ENCODE peak calls at places on chromosomes 2 and 18, in six cellular contexts. C, U, K, N, J and V are unnamed samples.
A peak's percentile ranks its signal among the peaks of the same experiment; 100 is the strongest.

GRCh38 chr2:33014268-33014667 is 67.5 kb downstream of the LTBP1 start:
- DNase-seq in K (no peak), J (no peak), N (no peak), C (no peak), U (no peak), V (peak; percentile 31)

GRCh38 chr2:19702267-19702666 is 199.5 kb downstream of the TTC32 start:
- DNase-seq in C (no peak), U (no peak), K (no peak), N (no peak), J (no peak), V (no peak)

GRCh38 chr18:32906506-32907214 is 133.8 kb upstream of the KLHL14 start:
- DNase-seq in U (no peak), C (no peak), K (no peak), J (no peak), N (no peak), V (no peak)

GRCh38 chr2:19545507-19545906 is 187.1 kb upstream of the OSR1 start:
- DNase-seq in K (no peak), N (no peak), U (no peak), C (no peak), J (no peak), V (no peak)

GRCh38 chr18:32802606-32803451 is 30.0 kb upstream of the KLHL14 start:
- DNase-seq in U (no peak), J (no peak), C (no peak), N (no peak), K (no peak), V (no peak)

GRCh38 chr2:240355001-240355891 is 80.2 kb upstream of the GPC1 start:
- DNase-seq in C (no peak), K (no peak), N (no peak), J (no peak), U (no peak), V (no peak)

GRCh38 chr2:11356760-11357159 is 12.3 kb upstream of the ROCK2 start:
- DNase-seq in J (no peak), K (no peak), U (no peak), C (no peak), N (peak; percentile 24), V (no peak)

GRCh38 chr2:177692828-177693269 is 300.3 kb downstream of the AGPS start:
- DNase-seq in U (no peak), C (peak; percentile 46), K (no peak), N (no peak), J (peak; percentile 32), V (no peak)

GRCh38 chr2:146374505-146374904 is 1470.3 kb upstream of the ACVR2A start:
- DNase-seq in C (no peak), J (no peak), U (no peak), K (no peak), N (no peak), V (no peak)

GRCh38 chr2:10493636-10494281 is 45.6 kb upstream of the ODC1 start:
- DNase-seq in K (peak; percentile 39), C (peak; percentile 93), J (no peak), U (peak; percentile 79), N (no peak), V (no peak)

GRCh38 chr2:207681431-207681830 is 30.0 kb upstream of the CCNYL1 start:
- DNase-seq in K (no peak), J (no peak), N (no peak), C (no peak), U (no peak), V (peak; percentile 17)

GRCh38 chr18:51135795-51136194 is 61.7 kb downstream of the MEX3C start:
- DNase-seq in J (no peak), U (no peak), K (no peak), C (no peak), N (no peak), V (peak; percentile 15)

GRCh38 chr2:202109737-202110184 is 36.7 kb downstream of the KIAA2012 start:
- DNase-seq in U (no peak), J (peak; percentile 56), N (no peak), C (no peak), K (peak; percentile 64), V (no peak)

GRCh38 chr2:119112770-119113488 is 45.6 kb downstream of the C1QL2 start:
- DNase-seq in C (no peak), K (no peak), N (no peak), U (no peak), J (no peak), V (no peak)

GRCh38 chr2:102062802-102063201 is 71.0 kb downstream of the IL1R2 start:
- DNase-seq in K (peak; percentile 57), J (no peak), U (no peak), N (no peak), C (no peak), V (peak; percentile 32)

GRCh38 chr2:144475596-144475995 is 44.3 kb downstream of the ZEB2 start:
- DNase-seq in C (no peak), K (no peak), J (no peak), N (no peak), U (no peak), V (peak; percentile 67)
- TF ChIP-seq POLR2A in C (no peak), K (no peak), J (no peak), N (no peak), U (no peak), V (no peak)

DNA sequence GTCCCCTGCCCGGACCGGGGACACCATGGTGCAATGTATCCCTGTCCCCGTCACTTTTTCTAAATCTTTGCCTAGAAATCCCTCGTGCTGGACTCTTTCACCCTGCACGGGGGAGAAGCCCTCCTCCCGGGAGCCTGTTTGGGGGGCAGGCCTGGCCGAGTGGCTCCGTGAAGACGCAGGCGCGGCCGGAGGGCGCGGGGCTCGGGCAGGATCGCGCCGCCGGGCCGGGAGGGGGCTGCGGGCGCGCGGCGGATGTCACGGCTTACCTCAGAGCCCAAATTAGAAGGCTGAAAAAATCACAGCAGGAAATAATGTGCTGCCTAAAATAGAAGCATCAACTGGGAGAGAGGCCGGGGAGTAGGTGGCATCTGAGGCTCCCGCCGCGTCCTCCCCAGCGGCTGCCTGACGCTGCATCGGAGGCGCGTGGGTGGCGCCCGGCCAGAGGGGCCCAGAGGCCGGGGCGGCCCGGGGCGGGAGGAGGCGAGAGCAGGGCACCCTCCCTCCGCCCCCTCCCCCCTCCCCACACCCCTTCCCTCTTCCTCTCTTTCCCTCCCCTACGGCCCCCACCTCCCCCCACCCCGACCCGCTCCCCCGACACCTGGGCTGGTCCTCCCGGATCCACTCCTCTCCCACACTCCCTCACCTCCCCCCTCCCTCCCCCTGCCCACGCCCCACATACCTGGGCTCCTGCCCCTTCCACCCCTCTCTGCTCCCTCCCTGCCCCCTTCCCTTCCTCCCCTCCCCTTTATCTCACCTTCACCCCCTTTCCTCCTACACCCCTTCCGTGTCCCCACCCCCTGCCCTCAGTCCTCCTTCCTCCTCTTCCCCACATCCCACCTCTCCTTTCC is 51.9 kb downstream of the SLC4A1AP start:
- DNase-seq in U (no peak), K (peak; percentile 74), C (no peak), N (no peak), J (peak; percentile 63), V (no peak)
- TF ChIP-seq POLR2A in U (no peak), K (no peak), C (peak; percentile 4), N (no peak), J (peak; percentile 62), V (no peak)

DNA sequence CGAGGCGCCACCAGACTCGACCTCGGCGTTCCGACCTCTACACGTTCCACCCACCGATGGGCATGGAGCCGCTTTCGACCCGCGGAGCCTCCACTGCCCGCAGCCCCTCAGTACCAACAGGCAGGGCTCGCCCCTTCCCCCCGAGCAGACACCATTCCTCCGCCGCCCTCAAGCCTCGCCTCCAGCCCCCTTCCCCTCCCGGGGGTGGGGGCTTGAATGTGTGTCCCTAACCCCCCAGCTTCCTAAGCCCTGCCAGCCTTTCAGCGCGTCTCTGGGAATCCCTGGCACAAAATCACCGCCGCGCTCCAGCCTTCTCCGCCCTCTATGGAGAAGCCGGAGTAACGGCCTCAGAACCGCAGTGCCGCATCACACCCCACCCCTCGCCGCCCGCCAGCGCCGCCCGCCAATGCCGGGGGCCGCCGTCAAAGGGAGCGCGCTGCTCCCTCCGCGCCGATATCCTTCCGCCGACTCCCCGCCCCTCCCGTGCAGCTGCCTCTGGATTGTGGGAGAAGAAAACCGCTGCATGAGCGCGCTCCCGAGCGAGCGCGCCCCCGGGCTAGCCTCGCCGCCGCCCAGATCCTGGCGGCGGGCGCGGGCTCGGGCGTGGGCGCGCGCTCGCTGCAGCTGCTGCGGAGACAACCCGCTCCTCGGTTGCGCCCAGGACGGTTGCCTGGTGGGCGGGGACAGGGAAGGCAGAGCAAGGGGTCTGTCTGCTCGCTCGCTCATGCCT is at the start of gene CCDC88A:
- DNase-seq in K (peak; percentile 98), C (peak; percentile 85), U (peak; percentile 93), N (peak; percentile 97), J (peak; percentile 97), V (peak; percentile 99)
- TF ChIP-seq POLR2A in K (peak; percentile 96), C (peak; percentile 94), U (peak; percentile 77), N (peak; percentile 94), J (peak; percentile 79), V (peak; percentile 75)

DNA sequence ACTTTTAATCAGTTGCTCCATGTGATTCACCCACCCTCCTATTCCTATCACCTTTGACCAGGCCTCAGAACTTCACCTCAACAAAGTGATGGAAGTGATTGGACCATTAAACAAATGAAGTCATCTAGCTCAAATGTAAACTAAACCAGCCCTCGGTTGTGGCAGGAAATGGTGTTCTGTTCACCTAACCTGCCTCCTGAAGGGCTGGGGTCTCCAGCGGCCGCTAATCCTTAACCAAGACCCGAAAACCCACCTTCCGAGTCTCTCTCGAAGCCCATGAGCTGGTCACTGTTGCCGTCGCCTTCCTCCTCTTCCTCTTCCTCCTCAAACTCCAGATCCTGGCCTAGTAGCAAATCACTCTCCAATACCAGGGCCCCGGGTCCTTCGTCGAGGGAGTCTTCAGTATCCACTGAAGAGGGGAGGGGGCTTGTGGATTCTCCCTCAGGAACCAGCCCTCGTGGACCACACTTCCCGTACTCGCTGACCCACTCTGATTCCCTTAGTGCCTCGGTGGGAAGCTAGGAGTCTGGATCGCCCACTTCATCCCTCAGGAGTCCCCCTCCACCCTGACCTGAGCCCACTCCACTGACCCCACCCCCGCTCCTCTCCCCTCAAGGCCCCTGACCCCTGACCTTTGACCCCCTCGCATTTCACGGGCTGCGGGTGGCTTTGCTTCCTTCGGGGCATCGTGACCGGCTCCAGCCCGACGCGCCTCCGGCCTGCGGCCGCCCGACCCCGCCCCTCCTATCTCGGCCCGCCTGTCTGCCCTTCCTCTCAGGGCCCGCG is 501 bp downstream of the ZNF513 start:
- DNase-seq in C (no peak), J (peak; percentile 75), N (peak; percentile 58), K (peak; percentile 85), U (peak; percentile 73), V (peak; percentile 59)
- TF ChIP-seq POLR2A in C (no peak), J (no peak), N (peak; percentile 80), K (peak; percentile 17), U (peak; percentile 73), V (no peak)

DNA sequence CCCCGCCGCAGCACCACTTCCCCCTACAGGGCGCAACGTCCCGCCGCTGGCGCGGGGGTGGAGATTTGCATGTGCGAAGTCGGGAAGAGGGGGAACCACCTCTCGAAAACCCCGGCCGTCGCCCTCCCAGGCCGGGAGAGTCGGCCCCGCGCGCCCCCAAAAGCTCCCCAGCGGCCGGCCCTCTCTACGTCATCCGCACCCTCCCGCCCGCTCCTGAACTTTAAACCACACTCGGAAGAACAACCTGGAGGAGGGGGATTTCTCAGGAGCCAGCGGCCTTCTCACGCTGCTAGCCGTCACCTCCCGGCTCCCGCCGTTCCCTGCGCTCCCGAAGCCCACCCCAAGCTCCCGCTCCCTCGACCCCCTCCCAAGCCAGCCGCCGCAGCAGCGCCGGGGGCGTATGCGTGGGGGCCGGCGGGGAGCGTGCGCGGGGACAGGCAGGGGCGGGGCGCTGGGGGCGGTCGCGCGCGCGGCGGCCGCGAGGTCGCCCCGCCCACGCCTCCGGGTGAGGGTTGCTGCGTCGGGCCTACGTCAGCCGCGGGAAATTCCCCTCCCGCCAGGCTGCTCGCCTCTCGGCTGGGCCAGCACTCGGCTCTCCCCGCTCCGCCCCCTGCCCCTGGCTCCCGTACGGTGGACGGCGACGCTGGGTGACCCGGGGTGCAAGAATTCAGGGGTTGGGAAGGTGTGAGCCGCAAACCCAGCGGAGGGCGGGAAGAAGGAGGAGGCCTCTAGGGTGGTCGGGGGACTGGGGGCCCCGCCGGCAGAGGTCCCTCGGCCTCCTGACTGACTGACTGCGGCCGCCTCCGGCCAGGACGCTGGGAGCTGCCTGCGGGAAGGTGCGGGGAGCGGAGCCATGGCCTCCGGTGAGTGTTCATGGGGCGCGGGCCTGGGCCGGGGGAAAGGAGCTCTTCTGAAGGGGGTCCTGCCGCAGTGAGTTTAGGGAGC is at the start of gene REL:
- DNase-seq in N (peak; percentile 90), C (peak; percentile 78), U (peak; percentile 95), J (peak; percentile 87), K (peak; percentile 93), V (peak; percentile 93)
- TF ChIP-seq POLR2A in N (no peak), C (no peak), U (peak; percentile 96), J (peak; percentile 93), K (peak; percentile 92), V (peak; percentile 83)